ENCODE peak calls at places on chromosome 7, in seven cellular contexts. One of them, this sample, is unnamed.

GRCh38 chr7:7802531-7802930 is 84.1 kb upstream of the RPA3 start:
- DNase-seq in HL-60: no peak
- DNase-seq in lung microvascular endothelial cell: no peak
- DNase-seq in NCI-H1930: no peak
- DNase-seq in lower lobe of right lung: no peak
- DNase-seq in dermis microvascular lymphatic vessel endothelial cell: no peak
- DNase-seq in stimulated activated CD8-positive, alpha-beta memory T cell treated with anti-CD3 and anti-CD28 coated beads, Interleukin-4, amount 100 ng/mL, for 24 hours: no peak
- DNase-seq in this sample: no peak

GRCh38 chr7:822692-823276 is 9.5 kb upstream of the SUN1 start:
- DNase-seq in dermis microvascular lymphatic vessel endothelial cell: no peak
- DNase-seq in lower lobe of right lung: no peak
- DNase-seq in stimulated activated CD8-positive, alpha-beta memory T cell treated with anti-CD3 and anti-CD28 coated beads, Interleukin-4, amount 100 ng/mL, for 24 hours: no peak
- DNase-seq in NCI-H1930: no peak
- DNase-seq in HL-60: no peak
- DNase-seq in lung microvascular endothelial cell: no peak
- DNase-seq in this sample: no peak

GRCh38 chr7:99597762-99598501 is at the start of gene TMEM225B:
- DNase-seq in NCI-H1930: no peak
- DNase-seq in lower lobe of right lung: no peak
- DNase-seq in lung microvascular endothelial cell: no peak
- DNase-seq in HL-60: no peak
- DNase-seq in stimulated activated CD8-positive, alpha-beta memory T cell treated with anti-CD3 and anti-CD28 coated beads, Interleukin-4, amount 100 ng/mL, for 24 hours: no peak
- DNase-seq in dermis microvascular lymphatic vessel endothelial cell: no peak
- DNase-seq in this sample: no peak

GRCh38 chr7:25385731-25386136 is 157.4 kb upstream of the NPVF start:
- DNase-seq in lower lobe of right lung: no peak
- DNase-seq in lung microvascular endothelial cell: no peak
- DNase-seq in NCI-H1930: no peak
- DNase-seq in dermis microvascular lymphatic vessel endothelial cell: no peak
- DNase-seq in HL-60: no peak
- DNase-seq in stimulated activated CD8-positive, alpha-beta memory T cell treated with anti-CD3 and anti-CD28 coated beads, Interleukin-4, amount 100 ng/mL, for 24 hours: no peak
- DNase-seq in this sample: no peak

GRCh38 chr7:143426479-143427142 is 16.6 kb upstream of the TAS2R60 start:
- DNase-seq in HL-60: no peak
- DNase-seq in dermis microvascular lymphatic vessel endothelial cell: no peak
- DNase-seq in lower lobe of right lung: no peak
- DNase-seq in NCI-H1930: no peak
- DNase-seq in lung microvascular endothelial cell: no peak
- DNase-seq in stimulated activated CD8-positive, alpha-beta memory T cell treated with anti-CD3 and anti-CD28 coated beads, Interleukin-4, amount 100 ng/mL, for 24 hours: no peak
- DNase-seq in this sample: no peak

GRCh38 chr7:27936244-27937102 is 196.5 kb downstream of the TAX1BP1 start:
- DNase-seq in NCI-H1930: no peak
- DNase-seq in stimulated activated CD8-positive, alpha-beta memory T cell treated with anti-CD3 and anti-CD28 coated beads, Interleukin-4, amount 100 ng/mL, for 24 hours: no peak
- DNase-seq in lower lobe of right lung: no peak
- DNase-seq in lung microvascular endothelial cell: no peak
- DNase-seq in dermis microvascular lymphatic vessel endothelial cell: no peak
- DNase-seq in HL-60: no peak
- DNase-seq in this sample: no peak

GRCh38 chr7:101875215-101875846 is 57.9 kb downstream of the CUX1 start:
- DNase-seq in stimulated activated CD8-positive, alpha-beta memory T cell treated with anti-CD3 and anti-CD28 coated beads, Interleukin-4, amount 100 ng/mL, for 24 hours: no peak
- DNase-seq in dermis microvascular lymphatic vessel endothelial cell: no peak
- DNase-seq in lung microvascular endothelial cell: peak; percentile 33
- DNase-seq in lower lobe of right lung: no peak
- DNase-seq in NCI-H1930: no peak
- DNase-seq in HL-60: no peak
- DNase-seq in this sample: no peak

GRCh38 chr7:503575-504111 is 16.0 kb downstream of the PDGFA start:
- DNase-seq in dermis microvascular lymphatic vessel endothelial cell: no peak
- DNase-seq in stimulated activated CD8-positive, alpha-beta memory T cell treated with anti-CD3 and anti-CD28 coated beads, Interleukin-4, amount 100 ng/mL, for 24 hours: no peak
- DNase-seq in lung microvascular endothelial cell: no peak
- DNase-seq in lower lobe of right lung: peak; percentile 91
- DNase-seq in NCI-H1930: no peak
- DNase-seq in HL-60: no peak
- DNase-seq in this sample: no peak

GRCh38 chr7:100360102-100360607 is 2.2 kb downstream of the PILRB start:
- DNase-seq in HL-60: peak; percentile 64
- DNase-seq in dermis microvascular lymphatic vessel endothelial cell: no peak
- DNase-seq in stimulated activated CD8-positive, alpha-beta memory T cell treated with anti-CD3 and anti-CD28 coated beads, Interleukin-4, amount 100 ng/mL, for 24 hours: no peak
- DNase-seq in lower lobe of right lung: peak; percentile 24
- DNase-seq in NCI-H1930: no peak
- DNase-seq in lung microvascular endothelial cell: no peak
- DNase-seq in this sample: no peak

This sample was measured in putamen.